ENCODE peak calls at places on chromosomes 16 and 17, in nine cellular contexts. One of them, this sample, is unnamed.
A peak's percentile ranks its signal among the peaks of the same experiment; 100 is the strongest.

GRCh38 chr17:47316316-47316715 is 7.4 kb upstream of the EFCAB13 start:
- DNase-seq in GM10248: no peak
- DNase-seq in activated CD4-positive, alpha-beta memory T cell treated with anti-CD3 and anti-CD28 coated beads for 36 hours: no peak
- DNase-seq in A172: no peak
- DNase-seq in heart left ventricle: no peak
- DNase-seq in stimulated activated CD8-positive, alpha-beta memory T cell treated with anti-CD3 and anti-CD28 coated beads, Interleukin-12 subunit alpha, Interleukin-12 subunit beta, amount 100 ng/mL, for 4 hours: no peak
- DNase-seq in caudate nucleus: no peak
- DNase-seq in H9: no peak
- DNase-seq in A549: no peak
- DNase-seq in this sample: no peak

GRCh38 chr16:79519448-79519847 is 81.1 kb downstream of the MAF start:
- DNase-seq in GM10248: no peak
- DNase-seq in activated CD4-positive, alpha-beta memory T cell treated with anti-CD3 and anti-CD28 coated beads for 36 hours: peak; percentile 14
- DNase-seq in A172: no peak
- DNase-seq in heart left ventricle: no peak
- DNase-seq in stimulated activated CD8-positive, alpha-beta memory T cell treated with anti-CD3 and anti-CD28 coated beads, Interleukin-12 subunit alpha, Interleukin-12 subunit beta, amount 100 ng/mL, for 4 hours: no peak
- DNase-seq in caudate nucleus: no peak
- DNase-seq in H9: no peak
- DNase-seq in A549: no peak
- DNase-seq in this sample: no peak

GRCh38 chr17:77905266-77905665 is 53.2 kb upstream of the TNRC6C start:
- DNase-seq in GM10248: no peak
- DNase-seq in activated CD4-positive, alpha-beta memory T cell treated with anti-CD3 and anti-CD28 coated beads for 36 hours: no peak
- DNase-seq in A172: no peak
- DNase-seq in heart left ventricle: no peak
- DNase-seq in stimulated activated CD8-positive, alpha-beta memory T cell treated with anti-CD3 and anti-CD28 coated beads, Interleukin-12 subunit alpha, Interleukin-12 subunit beta, amount 100 ng/mL, for 4 hours: no peak
- DNase-seq in caudate nucleus: no peak
- DNase-seq in H9: peak; percentile 20
- DNase-seq in A549: no peak
- DNase-seq in this sample: no peak

GRCh38 chr17:58329035-58329807 is 626 bp upstream of the TSPOAP1 start:
- DNase-seq in GM10248: peak; percentile 76
- DNase-seq in activated CD4-positive, alpha-beta memory T cell treated with anti-CD3 and anti-CD28 coated beads for 36 hours: peak; percentile 92
- DNase-seq in A172: no peak
- DNase-seq in heart left ventricle: no peak
- DNase-seq in stimulated activated CD8-positive, alpha-beta memory T cell treated with anti-CD3 and anti-CD28 coated beads, Interleukin-12 subunit alpha, Interleukin-12 subunit beta, amount 100 ng/mL, for 4 hours: peak; percentile 75
- DNase-seq in caudate nucleus: no peak
- DNase-seq in H9: no peak
- DNase-seq in A549: no peak
- DNase-seq in this sample: peak; percentile 38

GRCh38 chr16:72921620-72922019 is 126.3 kb downstream of the ZFHX3 start:
- DNase-seq in GM10248: no peak
- DNase-seq in activated CD4-positive, alpha-beta memory T cell treated with anti-CD3 and anti-CD28 coated beads for 36 hours: no peak
- DNase-seq in A172: no peak
- DNase-seq in heart left ventricle: no peak
- DNase-seq in stimulated activated CD8-positive, alpha-beta memory T cell treated with anti-CD3 and anti-CD28 coated beads, Interleukin-12 subunit alpha, Interleukin-12 subunit beta, amount 100 ng/mL, for 4 hours: no peak
- DNase-seq in caudate nucleus: peak; percentile 35
- DNase-seq in H9: no peak
- DNase-seq in A549: no peak
- DNase-seq in this sample: no peak

GRCh38 chr17:27768858-27769410 is 31.4 kb downstream of the NOS2 start:
- DNase-seq in GM10248: no peak
- DNase-seq in activated CD4-positive, alpha-beta memory T cell treated with anti-CD3 and anti-CD28 coated beads for 36 hours: no peak
- DNase-seq in A172: no peak
- DNase-seq in heart left ventricle: no peak
- DNase-seq in stimulated activated CD8-positive, alpha-beta memory T cell treated with anti-CD3 and anti-CD28 coated beads, Interleukin-12 subunit alpha, Interleukin-12 subunit beta, amount 100 ng/mL, for 4 hours: no peak
- DNase-seq in caudate nucleus: no peak
- DNase-seq in H9: no peak
- DNase-seq in A549: no peak
- DNase-seq in this sample: no peak

GRCh38 chr17:47999612-48000011 is 28.7 kb downstream of the CDK5RAP3 start:
- DNase-seq in GM10248: no peak
- DNase-seq in activated CD4-positive, alpha-beta memory T cell treated with anti-CD3 and anti-CD28 coated beads for 36 hours: peak; percentile 32
- DNase-seq in A172: peak; percentile 46
- DNase-seq in heart left ventricle: no peak
- DNase-seq in stimulated activated CD8-positive, alpha-beta memory T cell treated with anti-CD3 and anti-CD28 coated beads, Interleukin-12 subunit alpha, Interleukin-12 subunit beta, amount 100 ng/mL, for 4 hours: no peak
- DNase-seq in caudate nucleus: no peak
- DNase-seq in H9: no peak
- DNase-seq in A549: peak; percentile 36
- DNase-seq in this sample: no peak

GRCh38 chr17:15108992-15109391 is 156.1 kb downstream of the PMP22 start:
- DNase-seq in GM10248: no peak
- DNase-seq in activated CD4-positive, alpha-beta memory T cell treated with anti-CD3 and anti-CD28 coated beads for 36 hours: no peak
- DNase-seq in A172: no peak
- DNase-seq in heart left ventricle: no peak
- DNase-seq in stimulated activated CD8-positive, alpha-beta memory T cell treated with anti-CD3 and anti-CD28 coated beads, Interleukin-12 subunit alpha, Interleukin-12 subunit beta, amount 100 ng/mL, for 4 hours: no peak
- DNase-seq in caudate nucleus: no peak
- DNase-seq in H9: no peak
- DNase-seq in A549: no peak
- DNase-seq in this sample: no peak

GRCh38 chr17:68387485-68387884 is 69.8 kb downstream of the WIPI1 start:
- DNase-seq in GM10248: no peak
- DNase-seq in activated CD4-positive, alpha-beta memory T cell treated with anti-CD3 and anti-CD28 coated beads for 36 hours: no peak
- DNase-seq in A172: no peak
- DNase-seq in heart left ventricle: no peak
- DNase-seq in stimulated activated CD8-positive, alpha-beta memory T cell treated with anti-CD3 and anti-CD28 coated beads, Interleukin-12 subunit alpha, Interleukin-12 subunit beta, amount 100 ng/mL, for 4 hours: no peak
- DNase-seq in caudate nucleus: no peak
- DNase-seq in H9: peak; percentile 4
- DNase-seq in A549: no peak
- DNase-seq in this sample: no peak

GRCh38 chr17:76953926-76954325 is 85.7 kb downstream of the MGAT5B start:
- DNase-seq in GM10248: no peak
- DNase-seq in activated CD4-positive, alpha-beta memory T cell treated with anti-CD3 and anti-CD28 coated beads for 36 hours: no peak
- DNase-seq in A172: no peak
- DNase-seq in heart left ventricle: no peak
- DNase-seq in stimulated activated CD8-positive, alpha-beta memory T cell treated with anti-CD3 and anti-CD28 coated beads, Interleukin-12 subunit alpha, Interleukin-12 subunit beta, amount 100 ng/mL, for 4 hours: no peak
- DNase-seq in caudate nucleus: no peak
- DNase-seq in H9: no peak
- DNase-seq in A549: no peak
- DNase-seq in this sample: no peak